ENCODE peak calls at places on chromosome 17, in nine cellular contexts. One of them, this sample, is unnamed. For H3K27me3, the result is how much of the 10 kb centered on the place peaks cover.

GRCh38 chr17:61496957-61497653 is 44.9 kb downstream of the TBX4 start:
- DNase-seq in lung: no peak
- DNase-seq in body of pancreas: no peak
- DNase-seq in adrenal gland: no peak
- DNase-seq in sigmoid colon: no peak
- DNase-seq in tibial nerve: no peak
- DNase-seq in right lobe of liver: no peak
- DNase-seq in psoas muscle: no peak
- DNase-seq in endodermal cell: no peak
- DNase-seq in this sample: no peak

GRCh38 chr17:39244016-39244599 is 18.4 kb upstream of the STAC2 start:
- DNase-seq in body of pancreas: no peak
- DNase-seq in lung: no peak
- DNase-seq in endodermal cell: peak
- DNase-seq in adrenal gland: no peak
- DNase-seq in psoas muscle: no peak
- DNase-seq in right lobe of liver: no peak
- DNase-seq in sigmoid colon: peak
- DNase-seq in tibial nerve: no peak
- DNase-seq in this sample: no peak

GRCh38 chr17:76297436-76297835 is 10.6 kb downstream of the QRICH2 start:
- DNase-seq in body of pancreas: no peak
- DNase-seq in sigmoid colon: no peak
- DNase-seq in tibial nerve: no peak
- DNase-seq in endodermal cell: no peak
- DNase-seq in right lobe of liver: no peak
- DNase-seq in adrenal gland: no peak
- DNase-seq in psoas muscle: no peak
- DNase-seq in lung: no peak
- DNase-seq in this sample: no peak

GRCh38 chr17:44473367-44473766 is 29.8 kb downstream of the GPATCH8 start:
- DNase-seq in adrenal gland: no peak
- DNase-seq in psoas muscle: no peak
- DNase-seq in tibial nerve: no peak
- DNase-seq in body of pancreas: no peak
- DNase-seq in lung: no peak
- DNase-seq in sigmoid colon: no peak
- DNase-seq in endodermal cell: no peak
- DNase-seq in right lobe of liver: no peak
- DNase-seq in this sample: no peak

GRCh38 chr17:10368561-10368960 is 4.2 kb downstream of the MYH13 start:
- DNase-seq in right lobe of liver: no peak
- DNase-seq in psoas muscle: no peak
- DNase-seq in tibial nerve: no peak
- DNase-seq in body of pancreas: no peak
- DNase-seq in sigmoid colon: no peak
- DNase-seq in lung: no peak
- DNase-seq in adrenal gland: no peak
- DNase-seq in endodermal cell: no peak
- DNase-seq in this sample: no peak

GRCh38 chr17:40564195-40564882 is 933 bp downstream of the CCR7 start:
- DNase-seq in lung: no peak
- DNase-seq in adrenal gland: no peak
- DNase-seq in endodermal cell: peak
- DNase-seq in body of pancreas: no peak
- DNase-seq in right lobe of liver: no peak
- DNase-seq in sigmoid colon: no peak
- DNase-seq in tibial nerve: no peak
- DNase-seq in psoas muscle: peak
- DNase-seq in this sample: no peak

GRCh38 chr17:47210105-47210504 is 957 bp downstream of the MYL4 start:
- DNase-seq in sigmoid colon: no peak
- DNase-seq in adrenal gland: no peak
- DNase-seq in psoas muscle: no peak
- DNase-seq in lung: no peak
- DNase-seq in body of pancreas: no peak
- DNase-seq in endodermal cell: peak
- DNase-seq in tibial nerve: no peak
- DNase-seq in right lobe of liver: no peak
- DNase-seq in this sample: no peak

GRCh38 chr17:44977065-44977464 is 9.0 kb upstream of the C1QL1 start:
- DNase-seq in tibial nerve: no peak
- DNase-seq in body of pancreas: no peak
- DNase-seq in adrenal gland: no peak
- DNase-seq in lung: no peak
- DNase-seq in psoas muscle: no peak
- DNase-seq in right lobe of liver: no peak
- DNase-seq in endodermal cell: no peak
- DNase-seq in sigmoid colon: no peak
- DNase-seq in this sample: no peak

GRCh38 chr17:15232517-15232915 is 32.6 kb downstream of the PMP22 start:
- DNase-seq in endodermal cell: no peak
- DNase-seq in sigmoid colon: no peak
- DNase-seq in right lobe of liver: no peak
- DNase-seq in lung: no peak
- DNase-seq in adrenal gland: no peak
- DNase-seq in tibial nerve: no peak
- DNase-seq in psoas muscle: peak
- DNase-seq in body of pancreas: no peak
- DNase-seq in this sample: no peak

GRCh38 chr17:3888343-3889171 is 4.3 kb downstream of the CAMKK1 start:
- DNase-seq in body of pancreas: peak
- DNase-seq in right lobe of liver: no peak
- DNase-seq in psoas muscle: peak
- DNase-seq in adrenal gland: peak
- DNase-seq in tibial nerve: peak
- DNase-seq in sigmoid colon: peak
- DNase-seq in endodermal cell: peak
- DNase-seq in lung: no peak
- DNase-seq in this sample: peak

GRCh38 chr17:40062347-40063033 is at the start of gene THRA:
- DNase-seq in lung: peak
- DNase-seq in adrenal gland: peak
- DNase-seq in psoas muscle: peak
- DNase-seq in tibial nerve: peak
- DNase-seq in right lobe of liver: peak
- DNase-seq in body of pancreas: peak
- DNase-seq in sigmoid colon: peak
- DNase-seq in endodermal cell: peak
- DNase-seq in this sample: peak

GRCh38 chr17:45131616-45132301 is 556 bp downstream of the PLCD3 start:
- DNase-seq in sigmoid colon: peak
- DNase-seq in endodermal cell: peak
- DNase-seq in body of pancreas: peak
- DNase-seq in lung: no peak
- DNase-seq in adrenal gland: no peak
- DNase-seq in psoas muscle: peak
- DNase-seq in right lobe of liver: peak
- DNase-seq in tibial nerve: no peak
- DNase-seq in this sample: peak

GRCh38 chr17:45429338-45430005 is 3.2 kb downstream of the ARHGAP27 start:
- DNase-seq in lung: no peak
- DNase-seq in psoas muscle: peak
- DNase-seq in right lobe of liver: no peak
- DNase-seq in sigmoid colon: no peak
- DNase-seq in adrenal gland: no peak
- DNase-seq in tibial nerve: no peak
- DNase-seq in body of pancreas: no peak
- DNase-seq in endodermal cell: peak
- DNase-seq in this sample: no peak

GRCh38 chr17:67671492-67671891 is 46.2 kb upstream of the NOL11 start:
- DNase-seq in adrenal gland: no peak
- DNase-seq in endodermal cell: no peak
- DNase-seq in right lobe of liver: no peak
- DNase-seq in tibial nerve: no peak
- DNase-seq in lung: no peak
- DNase-seq in body of pancreas: no peak
- DNase-seq in psoas muscle: no peak
- DNase-seq in sigmoid colon: no peak
- DNase-seq in this sample: no peak

GRCh38 chr17:75738218-75738802 is 17.1 kb downstream of the ITGB4 start:
- DNase-seq in endodermal cell: peak
- DNase-seq in body of pancreas: no peak
- DNase-seq in sigmoid colon: no peak
- DNase-seq in tibial nerve: no peak
- DNase-seq in psoas muscle: no peak
- DNase-seq in adrenal gland: no peak
- DNase-seq in right lobe of liver: peak
- DNase-seq in lung: peak
- DNase-seq in this sample: peak

GRCh38 chr17:58755577-58756245 is at the start of gene PPM1E:
- DNase-seq in lung: no peak
- DNase-seq in adrenal gland: peak
- DNase-seq in sigmoid colon: no peak
- DNase-seq in right lobe of liver: peak
- DNase-seq in endodermal cell: peak
- DNase-seq in psoas muscle: peak
- DNase-seq in tibial nerve: no peak
- DNase-seq in body of pancreas: peak
- DNase-seq in this sample: peak

GRCh38 chr17:44269118-44269794 is 1.3 kb upstream of the SLC4A1 start:
- DNase-seq in psoas muscle: no peak
- DNase-seq in endodermal cell: no peak
- DNase-seq in sigmoid colon: no peak
- DNase-seq in body of pancreas: no peak
- DNase-seq in right lobe of liver: no peak
- DNase-seq in tibial nerve: no peak
- DNase-seq in adrenal gland: no peak
- DNase-seq in lung: no peak
- DNase-seq in this sample: no peak

GRCh38 chr17:16433514-16433913 is 18.1 kb downstream of the TRPV2 start:
- DNase-seq in tibial nerve: no peak
- DNase-seq in sigmoid colon: no peak
- DNase-seq in psoas muscle: no peak
- DNase-seq in right lobe of liver: no peak
- DNase-seq in lung: no peak
- DNase-seq in endodermal cell: peak
- DNase-seq in body of pancreas: no peak
- DNase-seq in adrenal gland: no peak
- DNase-seq in this sample: no peak

GRCh38 chr17:16434662-16435061 is 19.3 kb downstream of the TRPV2 start:
- DNase-seq in psoas muscle: no peak
- DNase-seq in right lobe of liver: no peak
- DNase-seq in adrenal gland: no peak
- DNase-seq in tibial nerve: no peak
- DNase-seq in body of pancreas: no peak
- DNase-seq in lung: no peak
- DNase-seq in sigmoid colon: no peak
- DNase-seq in endodermal cell: peak
- DNase-seq in this sample: no peak

GRCh38 chr17:16428098-16428882 is 12.9 kb downstream of the TRPV2 start:
- DNase-seq in sigmoid colon: no peak
- DNase-seq in lung: peak
- DNase-seq in tibial nerve: no peak
- DNase-seq in right lobe of liver: peak
- DNase-seq in body of pancreas: peak
- DNase-seq in endodermal cell: peak
- DNase-seq in adrenal gland: peak
- DNase-seq in psoas muscle: peak
- DNase-seq in this sample: no peak

GRCh38 chr17:16430650-16431049 is 15.3 kb downstream of the TRPV2 start:
- DNase-seq in endodermal cell: no peak
- DNase-seq in body of pancreas: no peak
- DNase-seq in psoas muscle: no peak
- DNase-seq in sigmoid colon: no peak
- DNase-seq in right lobe of liver: no peak
- DNase-seq in adrenal gland: no peak
- DNase-seq in tibial nerve: no peak
- DNase-seq in lung: no peak
- DNase-seq in this sample: no peak

DNA sequence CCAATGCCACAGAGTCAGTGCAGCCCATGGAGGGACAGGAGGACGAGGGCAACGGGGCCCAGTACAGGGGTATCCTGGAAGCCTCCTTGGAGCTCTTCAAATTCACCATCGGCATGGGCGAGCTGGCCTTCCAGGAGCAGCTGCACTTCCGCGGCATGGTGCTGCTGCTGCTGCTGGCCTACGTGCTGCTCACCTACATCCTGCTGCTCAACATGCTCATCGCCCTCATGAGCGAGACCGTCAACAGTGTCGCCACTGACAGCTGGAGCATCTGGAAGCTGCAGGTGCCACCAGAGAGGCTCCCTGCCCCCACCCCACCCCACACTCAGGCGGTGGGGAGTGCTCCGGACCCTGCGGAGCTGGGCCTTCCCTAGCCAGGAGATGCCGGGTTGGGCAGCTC is 16.6 kb downstream of the TRPV2 start:
- DNase-seq in tibial nerve: no peak
- DNase-seq in body of pancreas: no peak
- DNase-seq in lung: no peak
- DNase-seq in sigmoid colon: no peak
- DNase-seq in psoas muscle: no peak
- DNase-seq in right lobe of liver: no peak
- DNase-seq in endodermal cell: peak
- DNase-seq in adrenal gland: no peak
- DNase-seq in this sample: no peak
- H3K27me3 ChIP-seq in tibial nerve: under half
- H3K27me3 ChIP-seq in body of pancreas: under half
- H3K27me3 ChIP-seq in lung: under half
- H3K27me3 ChIP-seq in sigmoid colon: under half
- H3K27me3 ChIP-seq in psoas muscle: under half
- H3K27me3 ChIP-seq in right lobe of liver: under half
- H3K27me3 ChIP-seq in endodermal cell: under half
- H3K27me3 ChIP-seq in adrenal gland: under half
- H3K27me3 ChIP-seq in this sample: under half

GRCh38 chr17:42180922-42181850 is at the start of gene KCNH4:
- DNase-seq in right lobe of liver: peak
- DNase-seq in body of pancreas: peak
- DNase-seq in lung: peak
- DNase-seq in adrenal gland: peak
- DNase-seq in psoas muscle: peak
- DNase-seq in sigmoid colon: peak
- DNase-seq in tibial nerve: peak
- DNase-seq in endodermal cell: peak
- DNase-seq in this sample: peak
- TF ChIP-seq CTCF in right lobe of liver: peak
- TF ChIP-seq CTCF in body of pancreas: peak
- TF ChIP-seq CTCF in lung: peak
- TF ChIP-seq CTCF in adrenal gland: peak
- TF ChIP-seq CTCF in psoas muscle: peak
- TF ChIP-seq CTCF in sigmoid colon: no peak
- TF ChIP-seq CTCF in tibial nerve: peak
- TF ChIP-seq CTCF in endodermal cell: peak
- TF ChIP-seq CTCF in this sample: peak

GRCh38 chr17:6408271-6408670 is 26.6 kb downstream of the AIPL1 start:
- DNase-seq in tibial nerve: no peak
- DNase-seq in adrenal gland: no peak
- DNase-seq in endodermal cell: no peak
- DNase-seq in right lobe of liver: no peak
- DNase-seq in sigmoid colon: no peak
- DNase-seq in body of pancreas: no peak
- DNase-seq in lung: no peak
- DNase-seq in psoas muscle: no peak
- DNase-seq in this sample: no peak
- H3K27me3 ChIP-seq in tibial nerve: under half
- H3K27me3 ChIP-seq in adrenal gland: under half
- H3K27me3 ChIP-seq in endodermal cell: under half
- H3K27me3 ChIP-seq in right lobe of liver: under half
- H3K27me3 ChIP-seq in sigmoid colon: under half
- H3K27me3 ChIP-seq in body of pancreas: under half
- H3K27me3 ChIP-seq in lung: under half
- H3K27me3 ChIP-seq in psoas muscle: under half
- H3K27me3 ChIP-seq in this sample: under half

GRCh38 chr17:5793157-5793556 is 208.8 kb upstream of the NLRP1 start:
- DNase-seq in sigmoid colon: no peak
- DNase-seq in lung: no peak
- DNase-seq in endodermal cell: peak
- DNase-seq in adrenal gland: no peak
- DNase-seq in body of pancreas: no peak
- DNase-seq in tibial nerve: no peak
- DNase-seq in psoas muscle: no peak
- DNase-seq in right lobe of liver: no peak
- DNase-seq in this sample: no peak
- TF ChIP-seq CTCF in sigmoid colon: no peak
- TF ChIP-seq CTCF in lung: no peak
- TF ChIP-seq CTCF in endodermal cell: peak
- TF ChIP-seq CTCF in adrenal gland: no peak
- TF ChIP-seq CTCF in body of pancreas: no peak
- TF ChIP-seq CTCF in tibial nerve: no peak
- TF ChIP-seq CTCF in psoas muscle: no peak
- TF ChIP-seq CTCF in right lobe of liver: no peak
- TF ChIP-seq CTCF in this sample: no peak

This sample was measured in dorsolateral prefrontal cortex.